ENCODE peak calls at places on chromosomes 13 and 19, in eight cellular contexts. W is astrocyte of the hippocampus, K is Calu3, D is A549, Z is germinal center, R is choroid plexus epithelial cell, Q is heart left ventricle, M is upper lobe of left lung. E is an unnamed sample.

GRCh38 chr19:32642771-32643170 is 32.2 kb downstream of the ANKRD27 start:
- DNase-seq in W (no peak), K (no peak), D (no peak), Z (no peak), R (no peak), Q (no peak), M (no peak), E (no peak)

GRCh38 chr19:4815426-4816387 is 15.8 kb downstream of the TICAM1 start:
- DNase-seq in W (peak; percentile 94), K (peak; percentile 83), D (peak; percentile 91), Z (peak; percentile 95), R (peak; percentile 96), Q (peak; percentile 93), M (peak; percentile 94), E (peak; percentile 92)

GRCh38 chr13:42258747-42259146 is 13.2 kb upstream of the AKAP11 start:
- DNase-seq in W (no peak), K (no peak), D (no peak), Z (no peak), R (no peak), Q (no peak), M (no peak), E (peak; percentile 16)

GRCh38 chr19:1411255-1412191 is 4.1 kb downstream of the DAZAP1 start:
- DNase-seq in W (peak; percentile 71), K (no peak), D (no peak), Z (no peak), R (no peak), Q (peak; percentile 84), M (no peak), E (peak; percentile 69)

GRCh38 chr19:57436392-57436791 is 1.3 kb downstream of the ZNF749 start:
- DNase-seq in W (no peak), K (no peak), D (no peak), Z (no peak), R (no peak), Q (no peak), M (no peak), E (no peak)

GRCh38 chr19:16660763-16661479 is at the start of gene TMEM38A:
- DNase-seq in W (peak; percentile 49), K (peak; percentile 60), D (no peak), Z (peak; percentile 67), R (no peak), Q (peak; percentile 53), M (peak; percentile 71), E (peak; percentile 86)

GRCh38 chr13:77176350-77176749 is 149.4 kb upstream of the FBXL3 start:
- DNase-seq in W (peak; percentile 54), K (no peak), D (no peak), Z (no peak), R (peak; percentile 82), Q (no peak), M (no peak), E (no peak)

GRCh38 chr19:57903298-57904174 is 12.9 kb downstream of the ZNF417 start:
- DNase-seq in W (peak; percentile 44), K (no peak), D (peak; percentile 13), Z (peak; percentile 26), R (peak; percentile 67), Q (no peak), M (no peak), E (peak; percentile 53)

GRCh38 chr19:1841209-1841924 is 6.9 kb downstream of the REXO1 start:
- DNase-seq in W (no peak), K (no peak), D (no peak), Z (no peak), R (no peak), Q (no peak), M (no peak), E (no peak)

GRCh38 chr19:16514383-16515019 is 18.3 kb downstream of the C19orf44 start:
- DNase-seq in W (no peak), K (no peak), D (no peak), Z (no peak), R (no peak), Q (no peak), M (no peak), E (no peak)

GRCh38 chr19:16778796-16779411 is 50.3 kb upstream of the SIN3B start:
- DNase-seq in W (peak; percentile 59), K (peak; percentile 62), D (peak; percentile 75), Z (peak; percentile 71), R (peak; percentile 75), Q (peak; percentile 20), M (peak; percentile 35), E (peak; percentile 9)

GRCh38 chr13:80235131-80235530 is 105.8 kb downstream of the SPRY2 start:
- DNase-seq in W (peak; percentile 42), K (no peak), D (no peak), Z (no peak), R (peak; percentile 31), Q (no peak), M (no peak), E (no peak)

GRCh38 chr13:77893066-77893465 is 25.6 kb downstream of the EDNRB start:
- DNase-seq in W (no peak), K (no peak), D (no peak), Z (no peak), R (no peak), Q (no peak), M (no peak), E (no peak)

GRCh38 chr13:108305655-108306054 is 36.1 kb downstream of the TNFSF13B start:
- DNase-seq in W (no peak), K (no peak), D (no peak), Z (no peak), R (no peak), Q (no peak), M (no peak), E (no peak)

GRCh38 chr19:18397242-18398202 is at the start of gene LRRC25:
- DNase-seq in W (no peak), K (no peak), D (no peak), Z (peak; percentile 72), R (no peak), Q (peak; percentile 32), M (peak; percentile 83), E (no peak)

GRCh38 chr19:14440049-14440448 is 6.9 kb downstream of the PKN1 start:
- DNase-seq in W (no peak), K (no peak), D (no peak), Z (peak; percentile 80), R (peak; percentile 16), Q (peak; percentile 75), M (peak; percentile 89), E (no peak)

GRCh38 chr19:29060833-29061364 is 152.1 kb downstream of the UQCRFS1 start:
- DNase-seq in W (no peak), K (no peak), D (no peak), Z (no peak), R (no peak), Q (no peak), M (no peak), E (no peak)

GRCh38 chr19:57583521-57584416 is at the start of gene ZIK1:
- DNase-seq in W (peak; percentile 97), K (no peak), D (no peak), Z (peak; percentile 98), R (peak; percentile 93), Q (peak; percentile 95), M (peak; percentile 82), E (peak; percentile 85)

GRCh38 chr13:91468301-91468700 is 69.9 kb downstream of the GPC5 start:
- DNase-seq in W (peak; percentile 3), K (no peak), D (no peak), Z (no peak), R (no peak), Q (no peak), M (no peak), E (no peak)

GRCh38 chr19:1725100-1726064 is 27.9 kb upstream of the ONECUT3 start:
- DNase-seq in W (peak; percentile 87), K (peak; percentile 75), D (peak; percentile 85), Z (peak; percentile 84), R (peak; percentile 54), Q (peak; percentile 21), M (no peak), E (peak; percentile 57)

GRCh38 chr13:23753523-23753922 is 135.7 kb downstream of the MIPEP start:
- DNase-seq in W (peak; percentile 56), K (peak; percentile 41), D (no peak), Z (no peak), R (peak; percentile 48), Q (no peak), M (peak; percentile 41), E (peak; percentile 15)

GRCh38 chr13:50466554-50466953 is 376.9 kb downstream of the DLEU7 start:
- DNase-seq in W (no peak), K (no peak), D (no peak), Z (no peak), R (no peak), Q (no peak), M (no peak), E (no peak)

GRCh38 chr13:112725346-112726017 is 35.6 kb downstream of the ATP11A start:
- DNase-seq in W (peak; percentile 51), K (no peak), D (no peak), Z (no peak), R (no peak), Q (no peak), M (peak; percentile 62), E (peak; percentile 96)

GRCh38 chr19:4077800-4078683 is 11.3 kb upstream of the ZBTB7A start:
- DNase-seq in W (peak; percentile 49), K (peak; percentile 54), D (no peak), Z (peak; percentile 61), R (no peak), Q (peak; percentile 87), M (peak; percentile 69), E (no peak)

GRCh38 chr19:3100331-3100730 is 6.2 kb downstream of the GNA11 start:
- DNase-seq in W (no peak), K (no peak), D (no peak), Z (no peak), R (no peak), Q (no peak), M (no peak), E (peak; percentile 17)

E was measured in myocyte.